ENCODE peak calls at places on chromosomes 5 and 9, in six cellular contexts. F is cardiac fibroblast, O is GM23248, M is A549, D is left ventricle myocardium inferior, Z is nephron progenitor cell. K is an unnamed sample.
A peak's percentile ranks its signal among the peaks of the same experiment; 100 is the strongest.

GRCh38 chr5:142674438-142675210 is 11.3 kb downstream of the FGF1 start:
- DNase-seq in F (peak; percentile 76), O (peak; percentile 89), M (no peak), D (no peak), Z (no peak), K (peak; percentile 64)

GRCh38 chr5:62431735-62432617 is 19.4 kb downstream of the IPO11 start:
- DNase-seq in F (peak; percentile 55), O (peak; percentile 29), M (no peak), D (no peak), Z (no peak), K (peak; percentile 4)

GRCh38 chr9:136570191-136570845 is 24.5 kb upstream of the NOTCH1 start:
- DNase-seq in F (no peak), O (no peak), M (no peak), D (no peak), Z (peak; percentile 5), K (no peak)

GRCh38 chr9:129612123-129612522 is 8.8 kb downstream of the C9orf50 start:
- DNase-seq in F (no peak), O (no peak), M (no peak), D (no peak), Z (no peak), K (no peak)

GRCh38 chr5:6837519-6838110 is 124.4 kb downstream of the TENT4A start:
- DNase-seq in F (peak; percentile 7), O (no peak), M (peak; percentile 8), D (no peak), Z (peak; percentile 23), K (peak; percentile 3)

GRCh38 chr5:179795049-179795862 is 1.5 kb downstream of the LTC4S start:
- DNase-seq in F (no peak), O (peak; percentile 18), M (no peak), D (no peak), Z (peak; percentile 56), K (no peak)

GRCh38 chr9:137113385-137114159 is 961 bp downstream of the DPP7 start:
- DNase-seq in F (peak; percentile 21), O (peak; percentile 60), M (peak; percentile 25), D (no peak), Z (no peak), K (peak; percentile 9)

GRCh38 chr9:101092922-101093321 is 64.4 kb downstream of the PLPPR1 start:
- DNase-seq in F (no peak), O (no peak), M (no peak), D (no peak), Z (no peak), K (no peak)

GRCh38 chr5:80156156-80156555 is 99.7 kb downstream of the SERINC5 start:
- DNase-seq in F (no peak), O (no peak), M (no peak), D (no peak), Z (peak; percentile 53), K (peak; percentile 52)

GRCh38 chr5:2780421-2781171 is 29.1 kb upstream of the IRX2 start:
- DNase-seq in F (no peak), O (no peak), M (no peak), D (no peak), Z (no peak), K (no peak)

GRCh38 chr5:172534229-172535169 is 80.2 kb upstream of the SH3PXD2B start:
- DNase-seq in F (no peak), O (peak; percentile 42), M (no peak), D (no peak), Z (no peak), K (no peak)

GRCh38 chr5:74107899-74108298 is 481.9 kb downstream of the ARHGEF28 start:
- DNase-seq in F (no peak), O (no peak), M (no peak), D (peak; percentile 23), Z (no peak), K (peak; percentile 4)

GRCh38 chr9:28177925-28178324 is 604.6 kb upstream of the C9orf72 start:
- DNase-seq in F (no peak), O (no peak), M (no peak), D (no peak), Z (no peak), K (no peak)

GRCh38 chr9:80503692-80504400 is 932.1 kb downstream of the TLE4 start:
- DNase-seq in F (no peak), O (no peak), M (no peak), D (no peak), Z (no peak), K (peak; percentile 50)

GRCh38 chr5:103280962-103281361 is 22.4 kb downstream of the MACIR start:
- DNase-seq in F (no peak), O (no peak), M (no peak), D (no peak), Z (no peak), K (no peak)

GRCh38 chr5:148922606-148923005 is 96.2 kb downstream of the ADRB2 start:
- DNase-seq in F (no peak), O (no peak), M (no peak), D (no peak), Z (no peak), K (no peak)

GRCh38 chr9:36151306-36152210 is 15.0 kb downstream of the GLIPR2 start:
- DNase-seq in F (peak; percentile 74), O (peak; percentile 77), M (no peak), D (peak; percentile 59), Z (no peak), K (peak; percentile 68)

GRCh38 chr5:60576425-60576824 is 123.5 kb downstream of the DEPDC1B start:
- DNase-seq in F (no peak), O (no peak), M (no peak), D (no peak), Z (no peak), K (no peak)

GRCh38 chr5:13640270-13640669 is 304.2 kb downstream of the DNAH5 start:
- DNase-seq in F (no peak), O (no peak), M (peak; percentile 33), D (no peak), Z (no peak), K (no peak)

GRCh38 chr9:22379272-22379671 is 67.4 kb upstream of the DMRTA1 start:
- DNase-seq in F (no peak), O (no peak), M (no peak), D (no peak), Z (no peak), K (no peak)

GRCh38 chr5:170551076-170551475 is 47.3 kb downstream of the KCNIP1 start:
- DNase-seq in F (no peak), O (no peak), M (no peak), D (no peak), Z (no peak), K (no peak)